ENCODE peak calls at places on chromosomes 16 and 17, in four cellular contexts. One of them, this sample, is unnamed.

GRCh38 chr17:63930951-63931575 is 1.1 kb downstream of the CD79B start:
- DNase-seq in naive thymus-derived CD4-positive, alpha-beta T cell: peak; percentile 45
- DNase-seq in HCEC 1CT: no peak
- DNase-seq in Jurkat, Clone E6-1: no peak
- DNase-seq in this sample: no peak

GRCh38 chr16:22001591-22001990 is 675 bp upstream of the PDZD9 start:
- DNase-seq in naive thymus-derived CD4-positive, alpha-beta T cell: no peak
- DNase-seq in HCEC 1CT: peak; percentile 59
- DNase-seq in Jurkat, Clone E6-1: no peak
- DNase-seq in this sample: no peak

GRCh38 chr16:55955845-55956244 is 80.7 kb upstream of the CES5A start:
- DNase-seq in naive thymus-derived CD4-positive, alpha-beta T cell: no peak
- DNase-seq in HCEC 1CT: no peak
- DNase-seq in Jurkat, Clone E6-1: no peak
- DNase-seq in this sample: no peak

GRCh38 chr17:7883781-7884386 is 4.7 kb upstream of the CHD3 start:
- DNase-seq in naive thymus-derived CD4-positive, alpha-beta T cell: no peak
- DNase-seq in HCEC 1CT: peak; percentile 30
- DNase-seq in Jurkat, Clone E6-1: no peak
- DNase-seq in this sample: peak; percentile 21

GRCh38 chr17:40535924-40536717 is 29.2 kb downstream of the CCR7 start:
- DNase-seq in naive thymus-derived CD4-positive, alpha-beta T cell: no peak
- DNase-seq in HCEC 1CT: no peak
- DNase-seq in Jurkat, Clone E6-1: no peak
- DNase-seq in this sample: no peak

GRCh38 chr16:28494141-28494851 is at the start of gene APOBR:
- DNase-seq in naive thymus-derived CD4-positive, alpha-beta T cell: peak; percentile 52
- DNase-seq in HCEC 1CT: no peak
- DNase-seq in Jurkat, Clone E6-1: peak; percentile 97
- DNase-seq in this sample: peak; percentile 88

GRCh38 chr16:25512041-25512440 is 179.7 kb upstream of the HS3ST4 start:
- DNase-seq in naive thymus-derived CD4-positive, alpha-beta T cell: no peak
- DNase-seq in HCEC 1CT: no peak
- DNase-seq in Jurkat, Clone E6-1: no peak
- DNase-seq in this sample: no peak

GRCh38 chr16:48158296-48158695 is 2.5 kb upstream of the ABCC12 start:
- DNase-seq in naive thymus-derived CD4-positive, alpha-beta T cell: no peak
- DNase-seq in HCEC 1CT: peak; percentile 73
- DNase-seq in Jurkat, Clone E6-1: no peak
- DNase-seq in this sample: peak; percentile 97

GRCh38 chr17:31499771-31500554 is 108.5 kb downstream of the RAB11FIP4 start:
- DNase-seq in naive thymus-derived CD4-positive, alpha-beta T cell: no peak
- DNase-seq in HCEC 1CT: no peak
- DNase-seq in Jurkat, Clone E6-1: no peak
- DNase-seq in this sample: peak; percentile 52

GRCh38 chr17:13010959-13011358 is 6.9 kb downstream of the ELAC2 start:
- DNase-seq in naive thymus-derived CD4-positive, alpha-beta T cell: no peak
- DNase-seq in HCEC 1CT: no peak
- DNase-seq in Jurkat, Clone E6-1: no peak
- DNase-seq in this sample: no peak

GRCh38 chr16:89322381-89323119 is 105.0 kb downstream of the ZNF778 start:
- DNase-seq in naive thymus-derived CD4-positive, alpha-beta T cell: no peak
- DNase-seq in HCEC 1CT: peak; percentile 59
- DNase-seq in Jurkat, Clone E6-1: no peak
- DNase-seq in this sample: peak; percentile 79

GRCh38 chr17:76585649-76586593 is at the start of gene ST6GALNAC2:
- DNase-seq in naive thymus-derived CD4-positive, alpha-beta T cell: peak; percentile 49
- DNase-seq in HCEC 1CT: peak; percentile 23
- DNase-seq in Jurkat, Clone E6-1: no peak
- DNase-seq in this sample: no peak

GRCh38 chr16:47778106-47778803 is 317.1 kb downstream of the PHKB start:
- DNase-seq in naive thymus-derived CD4-positive, alpha-beta T cell: no peak
- DNase-seq in HCEC 1CT: no peak
- DNase-seq in Jurkat, Clone E6-1: no peak
- DNase-seq in this sample: no peak

GRCh38 chr17:40243756-40244155 is 24.7 kb downstream of the WIPF2 start:
- DNase-seq in naive thymus-derived CD4-positive, alpha-beta T cell: no peak
- DNase-seq in HCEC 1CT: no peak
- DNase-seq in Jurkat, Clone E6-1: no peak
- DNase-seq in this sample: no peak

GRCh38 chr17:39597372-39598046 is 10.2 kb downstream of the NEUROD2 start:
- DNase-seq in naive thymus-derived CD4-positive, alpha-beta T cell: no peak
- DNase-seq in HCEC 1CT: no peak
- DNase-seq in Jurkat, Clone E6-1: no peak
- DNase-seq in this sample: no peak

GRCh38 chr17:50028207-50029120 is 27.4 kb upstream of the ITGA3 start:
- DNase-seq in naive thymus-derived CD4-positive, alpha-beta T cell: no peak
- DNase-seq in HCEC 1CT: peak; percentile 25
- DNase-seq in Jurkat, Clone E6-1: no peak
- DNase-seq in this sample: peak; percentile 97

GRCh38 chr16:11052080-11052808 is 107.9 kb downstream of the CLEC16A start:
- DNase-seq in naive thymus-derived CD4-positive, alpha-beta T cell: no peak
- DNase-seq in HCEC 1CT: no peak
- DNase-seq in Jurkat, Clone E6-1: peak; percentile 80
- DNase-seq in this sample: no peak

GRCh38 chr17:39908789-39909352 is 9.6 kb downstream of the GSDMB start:
- DNase-seq in naive thymus-derived CD4-positive, alpha-beta T cell: no peak
- DNase-seq in HCEC 1CT: no peak
- DNase-seq in Jurkat, Clone E6-1: no peak
- DNase-seq in this sample: no peak

GRCh38 chr16:10744370-10745030 is 858 bp downstream of the NUBP1 start:
- DNase-seq in naive thymus-derived CD4-positive, alpha-beta T cell: no peak
- DNase-seq in HCEC 1CT: no peak
- DNase-seq in Jurkat, Clone E6-1: no peak
- DNase-seq in this sample: no peak

GRCh38 chr17:7887038-7887481 is 1.5 kb upstream of the CHD3 start:
- DNase-seq in naive thymus-derived CD4-positive, alpha-beta T cell: no peak
- DNase-seq in HCEC 1CT: no peak
- DNase-seq in Jurkat, Clone E6-1: peak; percentile 99
- DNase-seq in this sample: no peak

GRCh38 chr17:59779521-59779920 is 72.1 kb downstream of the VMP1 start:
- DNase-seq in naive thymus-derived CD4-positive, alpha-beta T cell: no peak
- DNase-seq in HCEC 1CT: no peak
- DNase-seq in Jurkat, Clone E6-1: no peak
- DNase-seq in this sample: no peak

GRCh38 chr16:15741207-15741871 is 91.3 kb downstream of the NDE1 start:
- DNase-seq in naive thymus-derived CD4-positive, alpha-beta T cell: no peak
- DNase-seq in HCEC 1CT: no peak
- DNase-seq in Jurkat, Clone E6-1: no peak
- DNase-seq in this sample: no peak

GRCh38 chr17:69900829-69901228 is 174.2 kb upstream of the KCNJ16 start:
- DNase-seq in naive thymus-derived CD4-positive, alpha-beta T cell: no peak
- DNase-seq in HCEC 1CT: no peak
- DNase-seq in Jurkat, Clone E6-1: no peak
- DNase-seq in this sample: no peak

GRCh38 chr17:73541111-73541510 is 103.1 kb downstream of the SDK2 start:
- DNase-seq in naive thymus-derived CD4-positive, alpha-beta T cell: no peak
- DNase-seq in HCEC 1CT: no peak
- DNase-seq in Jurkat, Clone E6-1: no peak
- DNase-seq in this sample: peak; percentile 35

GRCh38 chr16:79269211-79269863 is 331.2 kb downstream of the MAF start:
- DNase-seq in naive thymus-derived CD4-positive, alpha-beta T cell: no peak
- DNase-seq in HCEC 1CT: no peak
- DNase-seq in Jurkat, Clone E6-1: no peak
- DNase-seq in this sample: no peak

GRCh38 chr16:51025588-51026290 is 125.3 kb downstream of the SALL1 start:
- DNase-seq in naive thymus-derived CD4-positive, alpha-beta T cell: no peak
- DNase-seq in HCEC 1CT: no peak
- DNase-seq in Jurkat, Clone E6-1: no peak
- DNase-seq in this sample: no peak